ENCODE peak calls at places on chromosome 20, in ten cellular contexts. S is body of pancreas; H is right cardiac atrium; J is CD8-positive, alpha-beta memory T cell; L is GM23248; Q is Peyer's patch; A is H7; K is lower lobe of right lung; M is spleen; P is ovary. F is an unnamed sample. For H3K27me3, the result is how much of the 10 kb centered on the place peaks cover.

GRCh38 chr20:32368930-32369329 is 10.8 kb downstream of the ASXL1 start:
- DNase-seq in L (peak), M (no peak), P (no peak), K (no peak), J (no peak), S (no peak), Q (no peak), H (no peak), A (peak), F (no peak)

GRCh38 chr20:63085087-63085861 is 78.5 kb upstream of the BHLHE23 start:
- DNase-seq in L (peak), Q (peak), A (peak), S (no peak), P (peak), M (peak), H (peak), K (peak), J (no peak), F (peak)

GRCh38 chr20:63518946-63519764 is 1.4 kb upstream of the PPDPF start:
- DNase-seq in J (no peak), A (peak), M (peak), L (no peak), P (peak), S (no peak), K (peak), H (peak), Q (no peak), F (peak)

GRCh38 chr20:53579581-53580375 is 13.9 kb downstream of the ZNF217 start:
- DNase-seq in M (no peak), L (peak), Q (peak), K (peak), P (no peak), A (peak), H (peak), J (no peak), S (no peak), F (peak)

GRCh38 chr20:52425253-52425652 is 233.7 kb upstream of the ZFP64 start:
- DNase-seq in L (peak), K (no peak), H (no peak), M (no peak), J (no peak), Q (no peak), A (no peak), S (no peak), P (no peak), F (no peak)

GRCh38 chr20:62378215-62378614 is 8.7 kb upstream of the RPS21 start:
- DNase-seq in L (no peak), Q (no peak), K (no peak), S (no peak), M (no peak), H (no peak), P (no peak), J (no peak), A (no peak), F (no peak)

GRCh38 chr20:5044075-5044620 is 42.8 kb upstream of the SLC23A2 start:
- DNase-seq in S (no peak), H (no peak), Q (no peak), M (no peak), A (no peak), J (no peak), P (no peak), L (no peak), K (no peak), F (no peak)

GRCh38 chr20:62025832-62026563 is 39.7 kb downstream of the TAF4 start:
- DNase-seq in Q (no peak), J (no peak), A (no peak), S (peak), H (peak), P (no peak), L (peak), K (no peak), M (no peak), F (peak)

GRCh38 chr20:23655551-23656211 is 17.9 kb upstream of the CST3 start:
- DNase-seq in S (no peak), H (peak), L (peak), Q (peak), K (peak), M (peak), P (peak), A (no peak), J (no peak), F (no peak)

GRCh38 chr20:300345-300744 is 3.0 kb downstream of the ZCCHC3 start:
- DNase-seq in H (no peak), J (no peak), Q (no peak), A (peak), P (no peak), S (no peak), M (no peak), L (peak), K (no peak), F (no peak)

GRCh38 chr20:58306421-58307261 is 2.9 kb upstream of the RAB22A start:
- DNase-seq in Q (peak), P (no peak), M (peak), J (peak), H (no peak), L (peak), K (peak), S (no peak), A (no peak), F (no peak)

GRCh38 chr20:57161478-57162194 is 104.8 kb downstream of the BMP7 start:
- DNase-seq in K (no peak), P (no peak), A (peak), L (no peak), M (peak), H (peak), Q (no peak), S (no peak), J (no peak), F (no peak)

GRCh38 chr20:43576108-43576507 is 14.6 kb upstream of the IFT52 start:
- DNase-seq in A (no peak), S (no peak), P (no peak), J (no peak), L (no peak), Q (no peak), H (no peak), K (no peak), M (peak), F (no peak)

GRCh38 chr20:46586724-46587123 is 36.3 kb upstream of the OCSTAMP start:
- DNase-seq in K (no peak), A (no peak), Q (no peak), H (no peak), L (no peak), M (no peak), J (no peak), S (no peak), P (no peak), F (no peak)

GRCh38 chr20:64242003-64242796 is 13.3 kb upstream of the PCMTD2 start:
- DNase-seq in J (no peak), S (no peak), P (peak), Q (peak), K (peak), L (no peak), H (no peak), A (peak), M (peak), F (no peak)

GRCh38 chr20:54189630-54190029 is 15.8 kb upstream of the CYP24A1 start:
- DNase-seq in J (no peak), P (no peak), A (no peak), M (no peak), K (no peak), S (no peak), H (no peak), Q (no peak), L (peak), F (no peak)

GRCh38 chr20:63381781-63382431 is 20.8 kb upstream of the CHRNA4 start:
- DNase-seq in K (no peak), M (no peak), P (no peak), S (peak), H (peak), Q (no peak), A (peak), L (peak), J (peak), F (no peak)

GRCh38 chr20:57361517-57361916 is 10.5 kb downstream of the RAE1 start:
- DNase-seq in S (no peak), P (no peak), Q (no peak), H (no peak), K (no peak), M (no peak), L (peak), J (no peak), A (no peak), F (no peak)

GRCh38 chr20:24303393-24303792 is 166.0 kb upstream of the SYNDIG1 start:
- DNase-seq in J (no peak), M (no peak), S (no peak), P (no peak), L (peak), Q (no peak), H (no peak), K (no peak), A (no peak), F (no peak)

GRCh38 chr20:60266184-60266823 is 308.1 kb downstream of the CDH26 start:
- DNase-seq in J (no peak), S (no peak), K (no peak), P (no peak), L (no peak), M (no peak), A (no peak), Q (no peak), H (no peak), F (no peak)

GRCh38 chr20:25281541-25281991 is 33.7 kb downstream of the PYGB start:
- DNase-seq in J (no peak), P (peak), A (no peak), H (peak), Q (peak), S (peak), L (no peak), M (peak), K (peak), F (peak)

GRCh38 chr20:62732766-62733165 is 24.1 kb downstream of the NTSR1 start:
- DNase-seq in L (no peak), Q (peak), J (no peak), M (no peak), A (no peak), K (peak), H (peak), P (no peak), S (no peak), F (no peak)

GRCh38 chr20:57388953-57389694 is 2.1 kb upstream of the RBM38 start:
- DNase-seq in A (peak), P (peak), H (peak), L (peak), Q (peak), K (peak), M (peak), S (peak), J (peak), F (peak)

GRCh38 chr20:32524871-32525501 is 60.1 kb downstream of the NOL4L start:
- DNase-seq in M (peak), P (peak), L (no peak), Q (no peak), K (peak), H (peak), A (no peak), S (peak), J (no peak), F (no peak)

GRCh38 chr20:53127027-53127426 is 154.9 kb downstream of the TSHZ2 start:
- DNase-seq in J (no peak), P (no peak), Q (no peak), M (no peak), K (no peak), A (no peak), S (no peak), H (no peak), L (no peak), F (no peak)

GRCh38 chr20:588932-589672 is 21.0 kb downstream of the TCF15 start:
- DNase-seq in S (no peak), A (peak), P (no peak), Q (peak), L (no peak), H (no peak), J (no peak), M (no peak), K (no peak), F (no peak)

GRCh38 chr20:1998193-1998520 is 4.3 kb upstream of the PDYN start:
- DNase-seq in P (no peak), M (no peak), A (no peak), J (no peak), K (no peak), H (no peak), Q (no peak), L (no peak), S (no peak), F (no peak)

GRCh38 chr20:1997483-1998192 is 3.8 kb upstream of the PDYN start:
- DNase-seq in L (no peak), A (no peak), H (no peak), M (no peak), Q (no peak), K (no peak), S (no peak), P (no peak), J (no peak), F (no peak)

GRCh38 chr20:2000286-2000685 is 6.4 kb upstream of the PDYN start:
- DNase-seq in M (no peak), P (no peak), K (no peak), L (no peak), S (no peak), H (no peak), J (no peak), Q (no peak), A (no peak), F (no peak)

GRCh38 chr20:2001119-2001518 is 7.3 kb upstream of the PDYN start:
- DNase-seq in S (no peak), P (no peak), J (no peak), Q (no peak), L (no peak), A (no peak), H (no peak), M (no peak), K (no peak), F (no peak)

DNA sequence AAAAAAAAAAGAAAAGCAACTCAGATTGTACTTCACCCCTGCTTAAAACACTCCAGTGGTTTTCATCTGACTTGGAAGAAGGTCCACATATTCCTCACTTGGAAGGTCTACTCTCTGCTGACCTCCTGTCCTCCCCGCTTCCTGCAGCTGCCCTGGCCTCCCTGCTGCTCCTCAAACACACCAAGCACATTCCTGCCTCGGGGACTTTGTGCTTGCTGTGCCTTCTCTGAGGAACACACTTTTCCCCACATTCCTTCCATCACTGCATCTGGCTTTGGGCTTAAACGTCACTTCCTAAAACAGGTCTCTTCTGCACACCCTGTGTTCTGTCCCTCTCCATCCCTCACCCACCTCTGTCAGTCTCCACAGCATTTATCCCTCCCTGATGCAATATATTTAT is 4.9 kb upstream of the PDYN start:
- DNase-seq in Q (no peak), J (no peak), P (no peak), A (no peak), K (no peak), S (no peak), M (no peak), L (no peak), H (no peak), F (no peak)
- H3K27me3 ChIP-seq in Q (under half), J (under half), P (under half), A (under half), K (half or more), S (under half), M (under half), L (half or more), H (under half), F (under half)

GRCh38 chr20:38728911-38729642 is 4.8 kb downstream of the SLC32A1 start:
- DNase-seq in K (no peak), J (no peak), Q (no peak), P (no peak), M (no peak), A (peak), H (no peak), S (no peak), L (no peak), F (no peak)

GRCh38 chr20:38730167-38730988 is 6.1 kb downstream of the SLC32A1 start:
- DNase-seq in K (no peak), A (peak), P (no peak), M (no peak), J (no peak), H (no peak), S (no peak), Q (no peak), L (no peak), F (no peak)

GRCh38 chr20:38728237-38728761 is 4.0 kb downstream of the SLC32A1 start:
- DNase-seq in Q (no peak), P (no peak), L (no peak), A (peak), M (no peak), S (no peak), K (no peak), J (no peak), H (no peak), F (no peak)

GRCh38 chr20:38730989-38731737 is 6.9 kb downstream of the SLC32A1 start:
- DNase-seq in S (peak), H (peak), A (peak), P (peak), L (peak), J (peak), M (peak), K (peak), Q (peak), F (peak)

GRCh38 chr20:38729767-38730166 is 5.5 kb downstream of the SLC32A1 start:
- DNase-seq in M (no peak), P (no peak), Q (no peak), H (no peak), L (no peak), K (no peak), J (no peak), S (no peak), A (no peak), F (no peak)
- H3K27me3 ChIP-seq in M (half or more), P (under half), Q (under half), H (under half), L (half or more), K (half or more), J (half or more), S (under half), A (half or more), F (under half)

GRCh38 chr20:45098096-45098773 is 2.7 kb downstream of the KCNS1 start:
- DNase-seq in P (no peak), A (peak), J (no peak), M (no peak), H (no peak), L (peak), S (no peak), K (no peak), Q (no peak), F (no peak)

GRCh38 chr20:45097485-45098095 is 3.3 kb downstream of the KCNS1 start:
- DNase-seq in S (peak), J (no peak), K (peak), M (peak), A (peak), P (no peak), Q (no peak), L (peak), H (peak), F (no peak)

GRCh38 chr20:45095753-45096371 is 5.1 kb downstream of the KCNS1 start:
- DNase-seq in K (no peak), J (peak), Q (peak), A (peak), P (peak), M (no peak), S (peak), H (peak), L (peak), F (peak)

GRCh38 chr20:45094864-45095574 is 5.9 kb downstream of the KCNS1 start:
- DNase-seq in A (no peak), M (no peak), S (no peak), P (no peak), H (no peak), J (no peak), Q (no peak), L (no peak), K (no peak), F (no peak)

GRCh38 chr20:45096781-45097180 is 4.1 kb downstream of the KCNS1 start:
- DNase-seq in P (no peak), L (no peak), H (no peak), J (no peak), M (no peak), S (no peak), K (no peak), A (no peak), Q (no peak), F (no peak)
- H3K27me3 ChIP-seq in P (under half), L (under half), H (under half), J (under half), M (half or more), S (under half), K (half or more), A (under half), Q (under half), F (under half)

DNA sequence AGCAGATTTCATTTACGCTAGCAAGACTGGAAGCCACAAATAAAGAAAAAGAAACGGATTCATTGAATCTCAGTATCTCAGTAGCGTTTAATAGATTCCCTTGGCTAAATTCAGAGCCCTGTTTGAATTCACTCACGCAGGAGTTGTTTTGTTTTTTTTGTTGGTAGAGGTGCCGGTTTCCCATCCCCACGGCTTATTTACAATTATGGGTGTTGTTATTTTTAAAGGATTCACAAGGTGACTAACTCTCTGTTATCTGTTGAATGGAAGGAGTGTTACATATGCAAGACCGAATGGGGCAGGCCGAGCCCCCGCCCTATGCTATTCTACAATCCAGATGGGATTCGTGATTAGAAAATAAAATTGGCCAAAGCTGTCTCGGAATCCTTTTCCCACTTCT is 2.3 kb upstream of the INSM1 start:
- DNase-seq in Q (no peak), S (no peak), P (no peak), L (no peak), H (no peak), A (no peak), K (no peak), J (no peak), M (no peak), F (no peak)
- H3K27me3 ChIP-seq in Q (under half), S (under half), P (under half), L (half or more), H (under half), A (half or more), K (half or more), J (under half), M (half or more), F (under half)

GRCh38 chr20:34232494-34233087 is 8.6 kb upstream of the ASIP start:
- DNase-seq in S (no peak), L (no peak), K (no peak), J (no peak), M (no peak), H (no peak), A (no peak), P (no peak), Q (no peak), F (no peak)

GRCh38 chr20:34233687-34234086 is 7.5 kb upstream of the ASIP start:
- DNase-seq in K (no peak), H (no peak), Q (no peak), J (no peak), P (no peak), M (no peak), S (no peak), A (no peak), L (no peak), F (no peak)

GRCh38 chr20:34235875-34236274 is 5.3 kb upstream of the ASIP start:
- DNase-seq in H (no peak), Q (no peak), K (no peak), M (no peak), S (no peak), A (no peak), P (no peak), L (no peak), J (no peak), F (no peak)

GRCh38 chr20:34231634-34232033 is 9.6 kb upstream of the ASIP start:
- DNase-seq in P (no peak), J (no peak), M (no peak), A (no peak), S (no peak), L (no peak), H (no peak), K (no peak), Q (no peak), F (no peak)
- H3K27me3 ChIP-seq in P (under half), J (under half), M (under half), A (under half), S (under half), L (under half), H (under half), K (under half), Q (under half), F (under half)

GRCh38 chr20:10466855-10467254 is 31.8 kb downstream of the SLX4IP start:
- DNase-seq in S (no peak), P (no peak), A (no peak), Q (no peak), H (no peak), L (no peak), M (no peak), K (no peak), J (no peak), F (no peak)

GRCh38 chr20:10466325-10466724 is 31.2 kb downstream of the SLX4IP start:
- DNase-seq in M (no peak), Q (no peak), S (no peak), P (no peak), H (no peak), K (no peak), A (peak), L (no peak), J (no peak), F (peak)

GRCh38 chr20:10463622-10464021 is 28.5 kb downstream of the SLX4IP start:
- DNase-seq in P (no peak), A (no peak), H (no peak), K (no peak), L (no peak), J (no peak), Q (no peak), M (no peak), S (no peak), F (no peak)

GRCh38 chr20:10461495-10461894 is 26.4 kb downstream of the SLX4IP start:
- DNase-seq in S (peak), P (no peak), A (no peak), J (no peak), Q (no peak), M (no peak), L (no peak), H (no peak), K (no peak), F (no peak)

GRCh38 chr20:10462516-10462915 is 27.4 kb downstream of the SLX4IP start:
- DNase-seq in M (no peak), A (no peak), Q (no peak), L (no peak), K (no peak), H (no peak), J (no peak), S (no peak), P (no peak), F (no peak)
- H3K27me3 ChIP-seq in M (under half), A (under half), Q (under half), L (under half), K (under half), H (under half), J (under half), S (under half), P (under half), F (under half)

GRCh38 chr20:38727602-38728236 is 3.4 kb downstream of the SLC32A1 start:
- DNase-seq in P (no peak), K (no peak), L (no peak), A (no peak), J (no peak), M (no peak), H (no peak), Q (no peak), S (no peak), F (no peak)
- H3K27me3 ChIP-seq in P (under half), K (half or more), L (half or more), A (half or more), J (half or more), M (half or more), H (under half), Q (under half), S (under half), F (under half)

F was measured in uterus.